ENCODE peak calls at places on chromosomes 1 and 21, in six cellular contexts. One of them, this sample, is unnamed.

GRCh38 chr1:163227126-163227525 is 24.4 kb upstream of the RGS5 start:
- DNase-seq in A549: no peak
- DNase-seq in adrenal gland: no peak
- DNase-seq in caudate nucleus: no peak
- DNase-seq in iPS DF 6.9: no peak
- DNase-seq in pancreas: no peak
- DNase-seq in this sample: no peak

GRCh38 chr1:63663873-63664272 is 70.7 kb downstream of the PGM1 start:
- DNase-seq in caudate nucleus: no peak
- DNase-seq in iPS DF 6.9: no peak
- DNase-seq in A549: peak
- DNase-seq in adrenal gland: no peak
- DNase-seq in pancreas: no peak
- DNase-seq in this sample: no peak

GRCh38 chr1:202037706-202038296 is 27.4 kb downstream of the ELF3 start:
- DNase-seq in caudate nucleus: no peak
- DNase-seq in adrenal gland: peak
- DNase-seq in iPS DF 6.9: no peak
- DNase-seq in A549: peak
- DNase-seq in pancreas: peak
- DNase-seq in this sample: no peak

GRCh38 chr1:60921175-60921574 is 161.2 kb upstream of the NFIA start:
- DNase-seq in adrenal gland: no peak
- DNase-seq in caudate nucleus: no peak
- DNase-seq in iPS DF 6.9: no peak
- DNase-seq in A549: no peak
- DNase-seq in pancreas: no peak
- DNase-seq in this sample: no peak

GRCh38 chr1:11527541-11528452 is 48.8 kb downstream of the DISP3 start:
- DNase-seq in caudate nucleus: no peak
- DNase-seq in A549: no peak
- DNase-seq in pancreas: no peak
- DNase-seq in iPS DF 6.9: no peak
- DNase-seq in adrenal gland: no peak
- DNase-seq in this sample: no peak

GRCh38 chr21:15437873-15438272 is 291.9 kb upstream of the USP25 start:
- DNase-seq in iPS DF 6.9: no peak
- DNase-seq in A549: no peak
- DNase-seq in caudate nucleus: no peak
- DNase-seq in pancreas: no peak
- DNase-seq in adrenal gland: no peak
- DNase-seq in this sample: no peak

GRCh38 chr1:172882791-172883386 is 167.9 kb downstream of the TNFSF18 start:
- DNase-seq in adrenal gland: no peak
- DNase-seq in iPS DF 6.9: no peak
- DNase-seq in pancreas: no peak
- DNase-seq in A549: no peak
- DNase-seq in caudate nucleus: no peak
- DNase-seq in this sample: no peak

GRCh38 chr1:94807742-94808491 is 12.2 kb upstream of the SLC44A3 start:
- DNase-seq in adrenal gland: peak
- DNase-seq in caudate nucleus: no peak
- DNase-seq in A549: no peak
- DNase-seq in iPS DF 6.9: no peak
- DNase-seq in pancreas: no peak
- DNase-seq in this sample: no peak

GRCh38 chr21:37799193-37800121 is 116.8 kb downstream of the KCNJ6 start:
- DNase-seq in adrenal gland: no peak
- DNase-seq in iPS DF 6.9: no peak
- DNase-seq in caudate nucleus: no peak
- DNase-seq in pancreas: no peak
- DNase-seq in A549: no peak
- DNase-seq in this sample: no peak

GRCh38 chr1:152870831-152871730 is 7.0 kb upstream of the SMCP start:
- DNase-seq in A549: peak
- DNase-seq in iPS DF 6.9: peak
- DNase-seq in caudate nucleus: no peak
- DNase-seq in adrenal gland: peak
- DNase-seq in pancreas: no peak
- DNase-seq in this sample: no peak

GRCh38 chr1:110243581-110243980 is 33.5 kb downstream of the KCNC4 start:
- DNase-seq in adrenal gland: no peak
- DNase-seq in caudate nucleus: no peak
- DNase-seq in iPS DF 6.9: no peak
- DNase-seq in pancreas: no peak
- DNase-seq in A549: no peak
- DNase-seq in this sample: no peak

GRCh38 chr1:20956272-20956671 is 169.2 kb upstream of the HP1BP3 start:
- DNase-seq in adrenal gland: no peak
- DNase-seq in pancreas: no peak
- DNase-seq in iPS DF 6.9: no peak
- DNase-seq in caudate nucleus: no peak
- DNase-seq in A549: no peak
- DNase-seq in this sample: no peak

GRCh38 chr1:169618367-169618766 is 11.6 kb downstream of the SELP start:
- DNase-seq in iPS DF 6.9: no peak
- DNase-seq in adrenal gland: no peak
- DNase-seq in caudate nucleus: no peak
- DNase-seq in pancreas: no peak
- DNase-seq in A549: no peak
- DNase-seq in this sample: no peak

GRCh38 chr21:46038871-46039397 is 57.4 kb downstream of the COL6A1 start:
- DNase-seq in adrenal gland: peak
- DNase-seq in caudate nucleus: no peak
- DNase-seq in pancreas: no peak
- DNase-seq in A549: no peak
- DNase-seq in iPS DF 6.9: no peak
- DNase-seq in this sample: no peak

GRCh38 chr1:22662318-22662717 is 9.3 kb downstream of the C1QB start:
- DNase-seq in caudate nucleus: no peak
- DNase-seq in pancreas: no peak
- DNase-seq in iPS DF 6.9: peak
- DNase-seq in adrenal gland: peak
- DNase-seq in A549: peak
- DNase-seq in this sample: no peak

GRCh38 chr21:45638707-45639106 is 4.8 kb upstream of the PCBP3 start:
- DNase-seq in A549: no peak
- DNase-seq in iPS DF 6.9: no peak
- DNase-seq in caudate nucleus: no peak
- DNase-seq in adrenal gland: no peak
- DNase-seq in pancreas: no peak
- DNase-seq in this sample: no peak

GRCh38 chr21:44914176-44914874 is 6.4 kb downstream of the ITGB2 start:
- DNase-seq in pancreas: no peak
- DNase-seq in iPS DF 6.9: no peak
- DNase-seq in A549: no peak
- DNase-seq in adrenal gland: peak
- DNase-seq in caudate nucleus: no peak
- DNase-seq in this sample: no peak

GRCh38 chr21:27700974-27701614 is 734.2 kb upstream of the ADAMTS5 start:
- DNase-seq in pancreas: peak
- DNase-seq in caudate nucleus: peak
- DNase-seq in adrenal gland: peak
- DNase-seq in A549: peak
- DNase-seq in iPS DF 6.9: peak
- DNase-seq in this sample: peak

GRCh38 chr1:8661185-8662110 is 156.0 kb downstream of the RERE start:
- DNase-seq in caudate nucleus: no peak
- DNase-seq in iPS DF 6.9: no peak
- DNase-seq in A549: peak
- DNase-seq in pancreas: no peak
- DNase-seq in adrenal gland: peak
- DNase-seq in this sample: no peak

GRCh38 chr1:38834221-38834782 is 25.3 kb downstream of the RRAGC start:
- DNase-seq in caudate nucleus: no peak
- DNase-seq in pancreas: no peak
- DNase-seq in iPS DF 6.9: no peak
- DNase-seq in adrenal gland: no peak
- DNase-seq in A549: no peak
- DNase-seq in this sample: no peak

GRCh38 chr1:39943471-39944290 is 11.3 kb upstream of the MFSD2A start:
- DNase-seq in pancreas: no peak
- DNase-seq in A549: no peak
- DNase-seq in adrenal gland: no peak
- DNase-seq in caudate nucleus: no peak
- DNase-seq in iPS DF 6.9: no peak
- DNase-seq in this sample: no peak

GRCh38 chr1:25579947-25580309 is 36.5 kb downstream of the LDLRAP1 start:
- DNase-seq in adrenal gland: no peak
- DNase-seq in iPS DF 6.9: no peak
- DNase-seq in A549: no peak
- DNase-seq in caudate nucleus: no peak
- DNase-seq in pancreas: no peak
- DNase-seq in this sample: no peak

GRCh38 chr1:163774390-163774789 is 452.6 kb downstream of the NUF2 start:
- DNase-seq in caudate nucleus: no peak
- DNase-seq in iPS DF 6.9: no peak
- DNase-seq in A549: no peak
- DNase-seq in adrenal gland: no peak
- DNase-seq in pancreas: no peak
- DNase-seq in this sample: no peak

DNA sequence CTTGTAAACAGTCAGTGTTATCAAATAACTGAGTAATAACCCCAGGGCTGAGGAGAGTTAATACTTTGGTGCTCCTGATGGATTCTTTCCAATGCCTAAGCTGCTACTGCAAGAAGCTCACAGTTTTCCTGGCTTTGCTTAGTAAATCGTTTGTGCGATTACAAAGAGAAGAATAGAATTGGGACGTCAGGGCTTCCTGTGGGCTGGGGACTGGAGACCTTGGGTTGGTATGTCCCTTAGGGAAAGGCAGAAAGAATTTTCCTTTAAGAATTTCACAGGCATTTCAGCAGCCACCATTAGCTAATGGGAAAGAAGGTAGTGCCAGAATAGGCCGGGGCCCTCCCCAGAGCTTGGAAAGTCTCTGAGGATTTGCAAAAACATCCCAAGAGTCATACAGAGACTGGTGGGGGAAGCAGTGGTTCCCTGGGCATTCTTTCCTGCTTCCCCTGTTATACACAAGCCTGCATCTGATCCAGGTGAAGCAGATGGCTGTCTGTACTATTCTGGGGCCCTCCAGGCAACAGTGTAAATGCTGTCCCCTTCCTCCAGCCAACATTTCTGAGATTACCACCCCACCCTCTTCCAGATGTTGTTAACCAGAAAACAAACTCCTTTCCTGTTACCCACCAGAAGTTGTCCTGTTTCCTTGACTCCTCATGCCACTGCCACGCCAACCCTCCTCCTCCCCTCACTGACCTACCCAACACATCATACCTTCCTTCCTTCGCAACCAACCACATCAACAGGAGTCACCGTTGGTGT is 40.2 kb downstream of the PLXNA2 start:
- DNase-seq in adrenal gland: no peak
- DNase-seq in iPS DF 6.9: no peak
- DNase-seq in A549: no peak
- DNase-seq in caudate nucleus: no peak
- DNase-seq in pancreas: no peak
- DNase-seq in this sample: no peak
- H3K27ac ChIP-seq in adrenal gland: no peak
- H3K27ac ChIP-seq in iPS DF 6.9: no peak
- H3K27ac ChIP-seq in A549: peak
- H3K27ac ChIP-seq in caudate nucleus: peak
- H3K27ac ChIP-seq in pancreas: no peak
- H3K27ac ChIP-seq in this sample: peak

GRCh38 chr21:17612023-17612564 is 607 bp downstream of the BTG3 start:
- DNase-seq in caudate nucleus: peak
- DNase-seq in A549: peak
- DNase-seq in adrenal gland: peak
- DNase-seq in iPS DF 6.9: no peak
- DNase-seq in pancreas: peak
- DNase-seq in this sample: no peak
- H3K27ac ChIP-seq in caudate nucleus: peak
- H3K27ac ChIP-seq in A549: peak
- H3K27ac ChIP-seq in adrenal gland: peak
- H3K27ac ChIP-seq in iPS DF 6.9: no peak
- H3K27ac ChIP-seq in pancreas: peak
- H3K27ac ChIP-seq in this sample: peak

DNA sequence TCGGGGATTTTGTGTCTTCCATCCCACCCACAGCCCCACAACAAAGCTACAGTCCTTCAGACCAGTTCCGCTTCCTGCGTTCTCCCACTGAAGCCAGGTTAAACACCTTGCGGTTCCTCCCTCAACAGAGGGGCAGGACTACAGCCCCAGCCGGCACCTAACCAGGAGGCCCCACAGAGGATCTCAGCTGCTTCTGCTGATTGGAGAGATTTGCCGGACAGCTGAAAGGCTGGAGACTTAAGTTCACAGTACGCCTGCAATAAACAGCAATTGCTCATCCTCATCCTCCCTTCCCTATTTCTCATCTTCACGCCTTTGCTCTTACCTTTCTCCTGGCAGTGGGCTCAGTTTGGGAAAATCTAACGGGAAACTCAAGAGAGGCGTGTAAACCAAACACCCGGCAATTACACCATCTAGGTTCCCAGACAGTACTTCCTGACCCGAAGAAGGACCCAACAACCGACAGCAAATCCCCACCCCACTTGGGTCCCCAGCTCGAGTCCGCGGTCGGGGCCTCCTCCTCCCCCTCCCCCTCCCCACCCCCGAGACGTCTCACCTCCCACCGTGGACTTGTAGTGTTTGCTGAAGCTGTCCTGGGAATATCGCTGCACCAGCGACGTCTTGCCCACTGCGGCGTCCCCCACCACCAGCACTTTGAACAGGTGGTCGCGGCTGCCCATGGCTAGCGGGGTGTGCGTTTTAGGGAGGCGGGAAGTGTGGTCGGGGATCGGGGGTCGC is 836 bp downstream of the RAB29 start:
- DNase-seq in adrenal gland: peak
- DNase-seq in iPS DF 6.9: no peak
- DNase-seq in caudate nucleus: no peak
- DNase-seq in A549: no peak
- DNase-seq in pancreas: peak
- DNase-seq in this sample: no peak
- H3K27ac ChIP-seq in adrenal gland: no peak
- H3K27ac ChIP-seq in iPS DF 6.9: no peak
- H3K27ac ChIP-seq in caudate nucleus: no peak
- H3K27ac ChIP-seq in A549: peak
- H3K27ac ChIP-seq in pancreas: no peak
- H3K27ac ChIP-seq in this sample: peak

GRCh38 chr1:47474278-47475193 is 36.7 kb downstream of the FOXD2 start:
- DNase-seq in caudate nucleus: no peak
- DNase-seq in A549: peak
- DNase-seq in iPS DF 6.9: no peak
- DNase-seq in pancreas: no peak
- DNase-seq in adrenal gland: no peak
- DNase-seq in this sample: no peak

GRCh38 chr1:47479664-47480063 is 41.8 kb downstream of the FOXD2 start:
- DNase-seq in adrenal gland: no peak
- DNase-seq in A549: no peak
- DNase-seq in iPS DF 6.9: no peak
- DNase-seq in caudate nucleus: no peak
- DNase-seq in pancreas: no peak
- DNase-seq in this sample: no peak

GRCh38 chr1:47481936-47482335 is 44.1 kb downstream of the FOXD2 start:
- DNase-seq in pancreas: no peak
- DNase-seq in A549: no peak
- DNase-seq in caudate nucleus: no peak
- DNase-seq in adrenal gland: no peak
- DNase-seq in iPS DF 6.9: no peak
- DNase-seq in this sample: no peak

GRCh38 chr1:47478090-47478489 is 40.2 kb downstream of the FOXD2 start:
- DNase-seq in A549: peak
- DNase-seq in adrenal gland: no peak
- DNase-seq in iPS DF 6.9: no peak
- DNase-seq in caudate nucleus: no peak
- DNase-seq in pancreas: peak
- DNase-seq in this sample: no peak

GRCh38 chr1:47477595-47478080 is 39.8 kb downstream of the FOXD2 start:
- DNase-seq in caudate nucleus: no peak
- DNase-seq in pancreas: no peak
- DNase-seq in iPS DF 6.9: no peak
- DNase-seq in A549: peak
- DNase-seq in adrenal gland: no peak
- DNase-seq in this sample: no peak
- H3K27ac ChIP-seq in caudate nucleus: no peak
- H3K27ac ChIP-seq in pancreas: no peak
- H3K27ac ChIP-seq in iPS DF 6.9: no peak
- H3K27ac ChIP-seq in A549: peak
- H3K27ac ChIP-seq in adrenal gland: no peak
- H3K27ac ChIP-seq in this sample: no peak

This sample was measured in substantia nigra.